ENCODE peak calls at places on chromosomes 11 and 22, in five cellular contexts. W is GM12878, D is HCT116, P is HepG2, C is SK-N-SH. O is an unnamed sample.

GRCh38 chr11:60831501-60832079 is 10.3 kb upstream of the CCDC86 start:
- DNase-seq in W (no peak), D (no peak), P (no peak), C (peak; percentile 51), O (no peak)

GRCh38 chr11:72084076-72084475 is 3.4 kb downstream of the LRRC51 start:
- DNase-seq in W (no peak), D (no peak), P (no peak), C (no peak), O (no peak)

GRCh38 chr22:33835196-33835788 is 85.0 kb downstream of the LARGE1 start:
- DNase-seq in W (no peak), D (no peak), P (no peak), C (no peak), O (no peak)

GRCh38 chr11:88414981-88415391 is 77.5 kb upstream of the CTSC start:
- DNase-seq in W (no peak), D (no peak), P (no peak), C (no peak), O (peak; percentile 51)

GRCh38 chr11:70508231-70508480 is 109.8 kb downstream of the CTTN start:
- DNase-seq in W (no peak), D (no peak), P (no peak), C (peak; percentile 5), O (no peak)

GRCh38 chr22:23752750-23753149 is 1.5 kb downstream of the VPREB3 start:
- DNase-seq in W (no peak), D (no peak), P (no peak), C (no peak), O (no peak)

GRCh38 chr11:7759010-7759409 is 37.7 kb downstream of the OR5P2 start:
- DNase-seq in W (peak; percentile 30), D (no peak), P (no peak), C (no peak), O (no peak)

GRCh38 chr22:19767427-19768380 is 7.1 kb downstream of the TBX1 start:
- DNase-seq in W (no peak), D (peak; percentile 26), P (peak; percentile 47), C (no peak), O (peak; percentile 82)

GRCh38 chr11:73521621-73522020 is 76.3 kb downstream of the FAM168A start:
- DNase-seq in W (peak; percentile 53), D (peak; percentile 68), P (peak; percentile 43), C (no peak), O (no peak)

GRCh38 chr11:94776351-94777321 is 8.5 kb downstream of the AMOTL1 start:
- DNase-seq in W (no peak), D (no peak), P (no peak), C (no peak), O (peak; percentile 70)

GRCh38 chr22:36933629-36934028 is 20.2 kb downstream of the CSF2RB start:
- DNase-seq in W (no peak), D (no peak), P (no peak), C (no peak), O (no peak)

GRCh38 chr22:19855504-19856409 is 1.1 kb upstream of the GNB1L start:
- DNase-seq in W (peak; percentile 35), D (peak; percentile 31), P (peak; percentile 95), C (peak; percentile 75), O (peak; percentile 94)

GRCh38 chr22:24066872-24067271 is 55.8 kb downstream of the CABIN1 start:
- DNase-seq in W (no peak), D (no peak), P (no peak), C (no peak), O (no peak)

GRCh38 chr11:121763526-121763925 is 310.8 kb upstream of the SORL1-AS1 start:
- DNase-seq in W (peak; percentile 19), D (no peak), P (no peak), C (no peak), O (no peak)

GRCh38 chr22:40156001-40156516 is 21.7 kb upstream of the TNRC6B start:
- DNase-seq in W (no peak), D (peak; percentile 51), P (peak; percentile 93), C (no peak), O (peak; percentile 68)

GRCh38 chr11:110955797-110956196 is 243.6 kb upstream of the ARHGAP20 start:
- DNase-seq in W (no peak), D (no peak), P (no peak), C (no peak), O (no peak)

GRCh38 chr11:87007938-87008337 is 29.8 kb upstream of the TMEM135 start:
- DNase-seq in W (no peak), D (no peak), P (no peak), C (no peak), O (no peak)

GRCh38 chr11:108370990-108371389 is 96.3 kb downstream of the C11orf65 start:
- DNase-seq in W (no peak), D (no peak), P (no peak), C (no peak), O (no peak)

GRCh38 chr22:19689408-19689807 is 24.9 kb upstream of the SEPTIN5 start:
- DNase-seq in W (no peak), D (no peak), P (no peak), C (no peak), O (no peak)

GRCh38 chr11:131661137-131661536 is 290.7 kb downstream of the NTM start:
- DNase-seq in W (no peak), D (no peak), P (no peak), C (no peak), O (no peak)

GRCh38 chr22:31579835-31580242 is 82.2 kb downstream of the PISD start:
- DNase-seq in W (no peak), D (no peak), P (peak; percentile 96), C (no peak), O (no peak)

GRCh38 chr11:132643239-132643638 is 889.1 kb downstream of the OPCML start:
- DNase-seq in W (no peak), D (no peak), P (no peak), C (no peak), O (no peak)

GRCh38 chr11:75041263-75041662 is 52.5 kb downstream of the NEU3 start:
- DNase-seq in W (no peak), D (no peak), P (no peak), C (no peak), O (no peak)

GRCh38 chr11:73402834-73403185 is 26.6 kb downstream of the RELT start:
- DNase-seq in W (no peak), D (no peak), P (no peak), C (no peak), O (peak; percentile 40)

GRCh38 chr11:59562292-59562691 is 51.0 kb downstream of the OR4D9 start:
- DNase-seq in W (no peak), D (no peak), P (no peak), C (no peak), O (no peak)

GRCh38 chr22:43449205-43449830 is 37.5 kb downstream of the MPPED1 start:
- DNase-seq in W (no peak), D (no peak), P (no peak), C (no peak), O (peak; percentile 79)

GRCh38 chr11:116787786-116788486 is at the start of gene ZPR1:
- DNase-seq in W (no peak), D (peak; percentile 56), P (peak; percentile 37), C (peak; percentile 96), O (peak; percentile 83)

GRCh38 chr11:116786360-116786759 is 1.5 kb downstream of the ZPR1 start:
- DNase-seq in W (no peak), D (no peak), P (no peak), C (no peak), O (no peak)

GRCh38 chr11:116786966-116787365 is 857 bp downstream of the ZPR1 start:
- DNase-seq in W (no peak), D (no peak), P (no peak), C (peak; percentile 27), O (no peak)

GRCh38 chr11:116788534-116788933 is 711 bp upstream of the ZPR1 start:
- DNase-seq in W (no peak), D (no peak), P (no peak), C (peak; percentile 26), O (no peak)

GRCh38 chr11:116787436-116787785 is 412 bp downstream of the ZPR1 start:
- DNase-seq in W (no peak), D (no peak), P (no peak), C (no peak), O (no peak)
- TF ChIP-seq ZBTB33 in W (no peak), D (no peak), P (no peak), C (no peak), O (no peak)

GRCh38 chr22:46010951-46011626 is 34.1 kb upstream of the WNT7B start:
- DNase-seq in W (no peak), D (no peak), P (peak; percentile 74), C (no peak), O (no peak)
- TF ChIP-seq ZBTB33 in W (no peak), D (no peak), P (peak; percentile 43), C (no peak), O (no peak)

GRCh38 chr11:64745219-64745522 is 1.2 kb upstream of the RASGRP2 start:
- DNase-seq in W (no peak), D (no peak), P (no peak), C (peak; percentile 81), O (peak; percentile 58)

GRCh38 chr11:64746486-64746885 is 2.5 kb upstream of the RASGRP2 start:
- DNase-seq in W (no peak), D (no peak), P (no peak), C (no peak), O (no peak)

GRCh38 chr11:64743591-64744543 is at the start of gene RASGRP2:
- DNase-seq in W (no peak), D (no peak), P (peak; percentile 28), C (peak; percentile 84), O (peak; percentile 87)

GRCh38 chr11:64744544-64745218 is 739 bp upstream of the RASGRP2 start:
- DNase-seq in W (no peak), D (no peak), P (no peak), C (peak; percentile 86), O (peak; percentile 89)

DNA sequence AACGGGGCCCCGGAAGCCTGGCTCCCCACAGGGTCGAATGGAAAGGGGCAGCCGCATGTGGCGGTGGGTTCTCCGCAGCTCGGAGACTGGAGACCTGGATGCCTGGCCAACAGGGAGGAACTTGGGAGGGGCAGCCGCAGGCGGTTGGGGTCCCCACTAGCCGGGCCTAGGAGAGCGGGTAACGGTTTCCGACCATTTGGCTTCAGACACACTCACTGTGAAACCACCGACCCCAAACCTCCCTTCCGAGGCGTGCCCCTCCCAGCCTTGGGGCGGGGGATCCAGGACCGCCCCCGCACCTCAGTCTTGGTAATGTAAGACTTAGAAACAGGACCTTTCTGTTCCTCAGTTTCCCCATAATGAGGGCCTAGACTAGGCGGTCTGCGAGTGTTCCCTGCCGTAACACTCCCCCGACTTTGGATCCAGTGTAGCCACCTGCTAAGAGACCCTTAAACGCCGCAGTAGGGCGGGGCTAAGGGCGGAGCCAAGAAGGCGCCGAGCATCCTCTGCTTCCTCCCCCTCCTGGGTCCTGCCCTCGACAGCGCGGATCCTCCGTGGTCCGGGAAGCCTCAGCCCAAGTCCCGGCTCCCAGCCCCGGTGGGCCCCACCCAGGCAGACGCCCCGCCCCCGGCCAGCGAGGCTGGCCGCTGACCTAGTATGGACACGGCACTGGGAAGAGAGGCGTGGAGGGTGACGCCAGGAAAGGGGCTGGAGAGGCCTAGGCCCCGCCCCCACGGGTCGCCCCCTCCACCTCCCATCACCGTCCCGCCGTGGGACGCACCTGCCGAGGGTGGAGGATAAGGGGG is 1.8 kb upstream of the RASGRP2 start:
- DNase-seq in W (no peak), D (no peak), P (no peak), C (peak; percentile 96), O (peak; percentile 93)
- TF ChIP-seq ZBTB33 in W (no peak), D (no peak), P (no peak), C (no peak), O (no peak)

DNA sequence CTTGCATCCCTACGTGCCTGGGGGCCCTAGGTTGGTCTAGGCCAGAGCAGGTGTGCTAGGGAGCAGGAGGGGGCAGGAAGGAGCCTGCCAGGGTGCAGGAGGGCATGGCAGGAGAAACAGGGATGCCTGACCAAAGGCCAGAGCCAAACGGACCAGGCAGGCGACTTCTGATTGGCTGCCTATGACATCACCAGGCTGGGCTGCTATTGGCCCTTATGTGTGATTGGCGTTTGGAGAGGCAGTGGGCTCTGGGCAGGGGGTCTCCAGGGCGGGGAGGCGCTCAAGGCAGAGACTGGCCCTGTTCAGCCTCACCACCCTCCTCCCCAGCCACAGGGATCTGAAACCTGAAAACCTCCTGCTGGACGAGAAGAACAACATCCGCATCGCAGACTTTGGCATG is 44.4 kb downstream of the MOB2 start:
- DNase-seq in W (no peak), D (no peak), P (no peak), C (peak; percentile 71), O (peak; percentile 53)
- TF ChIP-seq ZBTB33 in W (no peak), D (no peak), P (no peak), C (no peak), O (no peak)